ENCODE peak calls at places on chromosomes 13 and 19, in four cellular contexts. E, U, S and J are unnamed samples.

GRCh38 chr13:62123409-62123808 is 707.8 kb upstream of the PCDH20 start:
- DNase-seq in E (no peak), U (no peak), S (no peak), J (no peak)

GRCh38 chr13:42894765-42895181 is 97.3 kb downstream of the EPSTI1 start:
- DNase-seq in E (peak; percentile 58), U (no peak), S (no peak), J (no peak)

GRCh38 chr13:101292711-101293110 is 123.6 kb downstream of the NALCN start:
- DNase-seq in E (no peak), U (no peak), S (no peak), J (no peak)

GRCh38 chr13:102847272-102848234 is 1.7 kb downstream of the ERCC5 start:
- DNase-seq in E (no peak), U (no peak), S (no peak), J (no peak)

GRCh38 chr13:45879666-45880065 is 28.1 kb upstream of the SIAH3 start:
- DNase-seq in E (no peak), U (no peak), S (no peak), J (peak; percentile 86)

GRCh38 chr13:38686635-38687245 is at the start of gene FREM2:
- DNase-seq in E (peak; percentile 84), U (no peak), S (no peak), J (peak; percentile 98)

GRCh38 chr19:35138305-35138799 is 272 bp upstream of the FXYD1 start:
- DNase-seq in E (no peak), U (peak; percentile 44), S (no peak), J (no peak)

GRCh38 chr19:7742575-7742974 is 4.8 kb downstream of the CD209 start:
- DNase-seq in E (no peak), U (no peak), S (no peak), J (no peak)

GRCh38 chr19:3966051-3967017 is 4.6 kb downstream of the DAPK3 start:
- DNase-seq in E (no peak), U (no peak), S (no peak), J (no peak)

GRCh38 chr13:30051531-30052060 is 201.2 kb upstream of the UBL3 start:
- DNase-seq in E (no peak), U (no peak), S (no peak), J (peak; percentile 61)